ENCODE peak calls at places on chromosomes 6 and 20, in nine cellular contexts. One of them, this sample, is unnamed.

GRCh38 chr6:108497883-108498282 is 62.8 kb upstream of the FOXO3 start:
- DNase-seq in putamen: no peak
- DNase-seq in C1 segment of cervical spinal cord: no peak
- DNase-seq in activated T-helper 1 cell treated with anti-CD3 and anti-CD28 coated beads, Interleukin-12 subunit alpha, Interleukin-12 subunit beta, Interleukin-2, Interleukin-4 antibody, amounts not matched to agents 30 ng/mL and 10 ng/mL and 1 ng/mL, durations not matched to agents 14 hours and 24 hours and 36 hours: no peak
- DNase-seq in fibroblast of lung: peak; percentile 39
- DNase-seq in HS-5: no peak
- DNase-seq in body of pancreas: peak; percentile 31
- DNase-seq in fibroblast of pulmonary artery: peak; percentile 72
- DNase-seq in aorta: no peak
- DNase-seq in this sample: peak; percentile 27

GRCh38 chr6:133546098-133546497 is 304.9 kb downstream of the EYA4 start:
- DNase-seq in putamen: no peak
- DNase-seq in fibroblast of pulmonary artery: no peak
- DNase-seq in C1 segment of cervical spinal cord: no peak
- DNase-seq in HS-5: no peak
- DNase-seq in aorta: no peak
- DNase-seq in fibroblast of lung: peak; percentile 87
- DNase-seq in body of pancreas: no peak
- DNase-seq in activated T-helper 1 cell treated with anti-CD3 and anti-CD28 coated beads, Interleukin-12 subunit alpha, Interleukin-12 subunit beta, Interleukin-2, Interleukin-4 antibody, amounts not matched to agents 30 ng/mL and 10 ng/mL and 1 ng/mL, durations not matched to agents 14 hours and 24 hours and 36 hours: no peak
- DNase-seq in this sample: no peak

GRCh38 chr6:130841128-130841728 is 14.0 kb downstream of the SMLR1 start:
- DNase-seq in fibroblast of lung: no peak
- DNase-seq in putamen: no peak
- DNase-seq in HS-5: no peak
- DNase-seq in fibroblast of pulmonary artery: no peak
- DNase-seq in body of pancreas: no peak
- DNase-seq in activated T-helper 1 cell treated with anti-CD3 and anti-CD28 coated beads, Interleukin-12 subunit alpha, Interleukin-12 subunit beta, Interleukin-2, Interleukin-4 antibody, amounts not matched to agents 30 ng/mL and 10 ng/mL and 1 ng/mL, durations not matched to agents 14 hours and 24 hours and 36 hours: no peak
- DNase-seq in aorta: no peak
- DNase-seq in C1 segment of cervical spinal cord: no peak
- DNase-seq in this sample: no peak

GRCh38 chr20:35304956-35305355 is 12.7 kb upstream of the FAM83C start:
- DNase-seq in HS-5: no peak
- DNase-seq in putamen: no peak
- DNase-seq in C1 segment of cervical spinal cord: no peak
- DNase-seq in activated T-helper 1 cell treated with anti-CD3 and anti-CD28 coated beads, Interleukin-12 subunit alpha, Interleukin-12 subunit beta, Interleukin-2, Interleukin-4 antibody, amounts not matched to agents 30 ng/mL and 10 ng/mL and 1 ng/mL, durations not matched to agents 14 hours and 24 hours and 36 hours: no peak
- DNase-seq in fibroblast of lung: no peak
- DNase-seq in body of pancreas: no peak
- DNase-seq in fibroblast of pulmonary artery: no peak
- DNase-seq in aorta: no peak
- DNase-seq in this sample: no peak

GRCh38 chr6:15823838-15824414 is 161.1 kb upstream of the DTNBP1 start:
- DNase-seq in HS-5: no peak
- DNase-seq in fibroblast of lung: no peak
- DNase-seq in activated T-helper 1 cell treated with anti-CD3 and anti-CD28 coated beads, Interleukin-12 subunit alpha, Interleukin-12 subunit beta, Interleukin-2, Interleukin-4 antibody, amounts not matched to agents 30 ng/mL and 10 ng/mL and 1 ng/mL, durations not matched to agents 14 hours and 24 hours and 36 hours: no peak
- DNase-seq in fibroblast of pulmonary artery: no peak
- DNase-seq in aorta: no peak
- DNase-seq in C1 segment of cervical spinal cord: no peak
- DNase-seq in putamen: no peak
- DNase-seq in body of pancreas: no peak
- DNase-seq in this sample: no peak

GRCh38 chr6:146943673-146944072 is 260.5 kb upstream of the STXBP5 start:
- DNase-seq in C1 segment of cervical spinal cord: no peak
- DNase-seq in activated T-helper 1 cell treated with anti-CD3 and anti-CD28 coated beads, Interleukin-12 subunit alpha, Interleukin-12 subunit beta, Interleukin-2, Interleukin-4 antibody, amounts not matched to agents 30 ng/mL and 10 ng/mL and 1 ng/mL, durations not matched to agents 14 hours and 24 hours and 36 hours: no peak
- DNase-seq in fibroblast of lung: no peak
- DNase-seq in putamen: no peak
- DNase-seq in HS-5: no peak
- DNase-seq in fibroblast of pulmonary artery: no peak
- DNase-seq in body of pancreas: no peak
- DNase-seq in aorta: no peak
- DNase-seq in this sample: no peak

GRCh38 chr6:149013932-149014331 is 267.1 kb downstream of the UST start:
- DNase-seq in fibroblast of pulmonary artery: no peak
- DNase-seq in fibroblast of lung: no peak
- DNase-seq in HS-5: no peak
- DNase-seq in aorta: no peak
- DNase-seq in C1 segment of cervical spinal cord: no peak
- DNase-seq in activated T-helper 1 cell treated with anti-CD3 and anti-CD28 coated beads, Interleukin-12 subunit alpha, Interleukin-12 subunit beta, Interleukin-2, Interleukin-4 antibody, amounts not matched to agents 30 ng/mL and 10 ng/mL and 1 ng/mL, durations not matched to agents 14 hours and 24 hours and 36 hours: no peak
- DNase-seq in body of pancreas: no peak
- DNase-seq in putamen: no peak
- DNase-seq in this sample: no peak

GRCh38 chr6:57040011-57040410 is 6.5 kb upstream of the KIAA1586 start:
- DNase-seq in putamen: no peak
- DNase-seq in fibroblast of lung: no peak
- DNase-seq in fibroblast of pulmonary artery: no peak
- DNase-seq in HS-5: no peak
- DNase-seq in C1 segment of cervical spinal cord: no peak
- DNase-seq in body of pancreas: no peak
- DNase-seq in activated T-helper 1 cell treated with anti-CD3 and anti-CD28 coated beads, Interleukin-12 subunit alpha, Interleukin-12 subunit beta, Interleukin-2, Interleukin-4 antibody, amounts not matched to agents 30 ng/mL and 10 ng/mL and 1 ng/mL, durations not matched to agents 14 hours and 24 hours and 36 hours: no peak
- DNase-seq in aorta: no peak
- DNase-seq in this sample: no peak

GRCh38 chr6:22036267-22036666 is 260.6 kb downstream of the PRL start:
- DNase-seq in fibroblast of pulmonary artery: peak; percentile 33
- DNase-seq in body of pancreas: peak; percentile 76
- DNase-seq in fibroblast of lung: no peak
- DNase-seq in aorta: no peak
- DNase-seq in C1 segment of cervical spinal cord: no peak
- DNase-seq in activated T-helper 1 cell treated with anti-CD3 and anti-CD28 coated beads, Interleukin-12 subunit alpha, Interleukin-12 subunit beta, Interleukin-2, Interleukin-4 antibody, amounts not matched to agents 30 ng/mL and 10 ng/mL and 1 ng/mL, durations not matched to agents 14 hours and 24 hours and 36 hours: no peak
- DNase-seq in putamen: no peak
- DNase-seq in HS-5: no peak
- DNase-seq in this sample: no peak

GRCh38 chr20:10647471-10647870 is 26.3 kb downstream of the JAG1 start:
- DNase-seq in HS-5: no peak
- DNase-seq in fibroblast of lung: no peak
- DNase-seq in activated T-helper 1 cell treated with anti-CD3 and anti-CD28 coated beads, Interleukin-12 subunit alpha, Interleukin-12 subunit beta, Interleukin-2, Interleukin-4 antibody, amounts not matched to agents 30 ng/mL and 10 ng/mL and 1 ng/mL, durations not matched to agents 14 hours and 24 hours and 36 hours: no peak
- DNase-seq in aorta: no peak
- DNase-seq in fibroblast of pulmonary artery: no peak
- DNase-seq in putamen: no peak
- DNase-seq in C1 segment of cervical spinal cord: no peak
- DNase-seq in body of pancreas: no peak
- DNase-seq in this sample: no peak

GRCh38 chr6:85343428-85343827 is 106.5 kb upstream of the NT5E start:
- DNase-seq in putamen: no peak
- DNase-seq in aorta: no peak
- DNase-seq in fibroblast of lung: no peak
- DNase-seq in C1 segment of cervical spinal cord: no peak
- DNase-seq in activated T-helper 1 cell treated with anti-CD3 and anti-CD28 coated beads, Interleukin-12 subunit alpha, Interleukin-12 subunit beta, Interleukin-2, Interleukin-4 antibody, amounts not matched to agents 30 ng/mL and 10 ng/mL and 1 ng/mL, durations not matched to agents 14 hours and 24 hours and 36 hours: no peak
- DNase-seq in HS-5: no peak
- DNase-seq in body of pancreas: no peak
- DNase-seq in fibroblast of pulmonary artery: no peak
- DNase-seq in this sample: no peak

GRCh38 chr20:36540551-36541211 is 638 bp upstream of the MYL9 start:
- DNase-seq in fibroblast of pulmonary artery: peak; percentile 45
- DNase-seq in C1 segment of cervical spinal cord: no peak
- DNase-seq in fibroblast of lung: no peak
- DNase-seq in HS-5: no peak
- DNase-seq in aorta: no peak
- DNase-seq in body of pancreas: no peak
- DNase-seq in putamen: no peak
- DNase-seq in activated T-helper 1 cell treated with anti-CD3 and anti-CD28 coated beads, Interleukin-12 subunit alpha, Interleukin-12 subunit beta, Interleukin-2, Interleukin-4 antibody, amounts not matched to agents 30 ng/mL and 10 ng/mL and 1 ng/mL, durations not matched to agents 14 hours and 24 hours and 36 hours: no peak
- DNase-seq in this sample: no peak

GRCh38 chr6:501891-502601 is 110.5 kb downstream of the IRF4 start:
- DNase-seq in aorta: no peak
- DNase-seq in fibroblast of pulmonary artery: no peak
- DNase-seq in fibroblast of lung: peak; percentile 15
- DNase-seq in activated T-helper 1 cell treated with anti-CD3 and anti-CD28 coated beads, Interleukin-12 subunit alpha, Interleukin-12 subunit beta, Interleukin-2, Interleukin-4 antibody, amounts not matched to agents 30 ng/mL and 10 ng/mL and 1 ng/mL, durations not matched to agents 14 hours and 24 hours and 36 hours: peak; percentile 57
- DNase-seq in putamen: peak; percentile 55
- DNase-seq in C1 segment of cervical spinal cord: no peak
- DNase-seq in HS-5: no peak
- DNase-seq in body of pancreas: no peak
- DNase-seq in this sample: no peak

GRCh38 chr20:41563087-41563486 is 55.1 kb downstream of the CHD6 start:
- DNase-seq in HS-5: no peak
- DNase-seq in putamen: no peak
- DNase-seq in fibroblast of lung: no peak
- DNase-seq in C1 segment of cervical spinal cord: no peak
- DNase-seq in activated T-helper 1 cell treated with anti-CD3 and anti-CD28 coated beads, Interleukin-12 subunit alpha, Interleukin-12 subunit beta, Interleukin-2, Interleukin-4 antibody, amounts not matched to agents 30 ng/mL and 10 ng/mL and 1 ng/mL, durations not matched to agents 14 hours and 24 hours and 36 hours: no peak
- DNase-seq in aorta: no peak
- DNase-seq in body of pancreas: no peak
- DNase-seq in fibroblast of pulmonary artery: no peak
- DNase-seq in this sample: no peak

GRCh38 chr6:134115715-134116074 is 63.3 kb upstream of the SLC2A12 start:
- DNase-seq in putamen: peak; percentile 85
- DNase-seq in fibroblast of pulmonary artery: no peak
- DNase-seq in fibroblast of lung: no peak
- DNase-seq in HS-5: no peak
- DNase-seq in activated T-helper 1 cell treated with anti-CD3 and anti-CD28 coated beads, Interleukin-12 subunit alpha, Interleukin-12 subunit beta, Interleukin-2, Interleukin-4 antibody, amounts not matched to agents 30 ng/mL and 10 ng/mL and 1 ng/mL, durations not matched to agents 14 hours and 24 hours and 36 hours: no peak
- DNase-seq in C1 segment of cervical spinal cord: no peak
- DNase-seq in body of pancreas: no peak
- DNase-seq in aorta: no peak
- DNase-seq in this sample: no peak

GRCh38 chr6:35973670-35974222 is 50.7 kb downstream of the SLC26A8 start:
- DNase-seq in putamen: no peak
- DNase-seq in HS-5: no peak
- DNase-seq in fibroblast of pulmonary artery: no peak
- DNase-seq in fibroblast of lung: no peak
- DNase-seq in aorta: no peak
- DNase-seq in C1 segment of cervical spinal cord: no peak
- DNase-seq in body of pancreas: no peak
- DNase-seq in activated T-helper 1 cell treated with anti-CD3 and anti-CD28 coated beads, Interleukin-12 subunit alpha, Interleukin-12 subunit beta, Interleukin-2, Interleukin-4 antibody, amounts not matched to agents 30 ng/mL and 10 ng/mL and 1 ng/mL, durations not matched to agents 14 hours and 24 hours and 36 hours: peak; percentile 2
- DNase-seq in this sample: peak; percentile 29

GRCh38 chr6:46378161-46378881 is 112.9 kb downstream of the RCAN2 start:
- DNase-seq in aorta: no peak
- DNase-seq in fibroblast of pulmonary artery: no peak
- DNase-seq in C1 segment of cervical spinal cord: no peak
- DNase-seq in activated T-helper 1 cell treated with anti-CD3 and anti-CD28 coated beads, Interleukin-12 subunit alpha, Interleukin-12 subunit beta, Interleukin-2, Interleukin-4 antibody, amounts not matched to agents 30 ng/mL and 10 ng/mL and 1 ng/mL, durations not matched to agents 14 hours and 24 hours and 36 hours: no peak
- DNase-seq in putamen: peak; percentile 34
- DNase-seq in fibroblast of lung: no peak
- DNase-seq in body of pancreas: no peak
- DNase-seq in HS-5: no peak
- DNase-seq in this sample: no peak

GRCh38 chr6:128807577-128807976 is 75.4 kb upstream of the LAMA2 start:
- DNase-seq in body of pancreas: no peak
- DNase-seq in activated T-helper 1 cell treated with anti-CD3 and anti-CD28 coated beads, Interleukin-12 subunit alpha, Interleukin-12 subunit beta, Interleukin-2, Interleukin-4 antibody, amounts not matched to agents 30 ng/mL and 10 ng/mL and 1 ng/mL, durations not matched to agents 14 hours and 24 hours and 36 hours: no peak
- DNase-seq in putamen: peak; percentile 22
- DNase-seq in C1 segment of cervical spinal cord: no peak
- DNase-seq in fibroblast of pulmonary artery: peak; percentile 78
- DNase-seq in HS-5: peak; percentile 18
- DNase-seq in aorta: no peak
- DNase-seq in fibroblast of lung: peak; percentile 76
- DNase-seq in this sample: no peak

GRCh38 chr20:63738687-63739128 is 868 bp upstream of the SLC2A4RG start:
- DNase-seq in C1 segment of cervical spinal cord: no peak
- DNase-seq in HS-5: no peak
- DNase-seq in body of pancreas: peak; percentile 82
- DNase-seq in fibroblast of pulmonary artery: no peak
- DNase-seq in putamen: no peak
- DNase-seq in aorta: peak; percentile 79
- DNase-seq in activated T-helper 1 cell treated with anti-CD3 and anti-CD28 coated beads, Interleukin-12 subunit alpha, Interleukin-12 subunit beta, Interleukin-2, Interleukin-4 antibody, amounts not matched to agents 30 ng/mL and 10 ng/mL and 1 ng/mL, durations not matched to agents 14 hours and 24 hours and 36 hours: no peak
- DNase-seq in fibroblast of lung: peak; percentile 28
- DNase-seq in this sample: peak; percentile 87

GRCh38 chr6:118648866-118649554 is 2.4 kb downstream of the CEP85L start:
- DNase-seq in activated T-helper 1 cell treated with anti-CD3 and anti-CD28 coated beads, Interleukin-12 subunit alpha, Interleukin-12 subunit beta, Interleukin-2, Interleukin-4 antibody, amounts not matched to agents 30 ng/mL and 10 ng/mL and 1 ng/mL, durations not matched to agents 14 hours and 24 hours and 36 hours: no peak
- DNase-seq in fibroblast of pulmonary artery: no peak
- DNase-seq in aorta: no peak
- DNase-seq in putamen: no peak
- DNase-seq in body of pancreas: no peak
- DNase-seq in fibroblast of lung: peak; percentile 60
- DNase-seq in C1 segment of cervical spinal cord: no peak
- DNase-seq in HS-5: no peak
- DNase-seq in this sample: no peak

GRCh38 chr6:116697475-116697874 is 16.5 kb downstream of the KPNA5 start:
- DNase-seq in fibroblast of pulmonary artery: no peak
- DNase-seq in body of pancreas: no peak
- DNase-seq in putamen: no peak
- DNase-seq in aorta: no peak
- DNase-seq in C1 segment of cervical spinal cord: no peak
- DNase-seq in activated T-helper 1 cell treated with anti-CD3 and anti-CD28 coated beads, Interleukin-12 subunit alpha, Interleukin-12 subunit beta, Interleukin-2, Interleukin-4 antibody, amounts not matched to agents 30 ng/mL and 10 ng/mL and 1 ng/mL, durations not matched to agents 14 hours and 24 hours and 36 hours: no peak
- DNase-seq in fibroblast of lung: no peak
- DNase-seq in HS-5: no peak
- DNase-seq in this sample: no peak

GRCh38 chr20:36957875-36958667 is 6.6 kb upstream of the SAMHD1 start:
- DNase-seq in HS-5: no peak
- DNase-seq in fibroblast of pulmonary artery: no peak
- DNase-seq in activated T-helper 1 cell treated with anti-CD3 and anti-CD28 coated beads, Interleukin-12 subunit alpha, Interleukin-12 subunit beta, Interleukin-2, Interleukin-4 antibody, amounts not matched to agents 30 ng/mL and 10 ng/mL and 1 ng/mL, durations not matched to agents 14 hours and 24 hours and 36 hours: no peak
- DNase-seq in body of pancreas: peak; percentile 51
- DNase-seq in putamen: peak; percentile 35
- DNase-seq in C1 segment of cervical spinal cord: no peak
- DNase-seq in fibroblast of lung: no peak
- DNase-seq in aorta: no peak
- DNase-seq in this sample: peak; percentile 39

GRCh38 chr6:107491791-107492674 is 2.1 kb downstream of the SOBP start:
- DNase-seq in C1 segment of cervical spinal cord: no peak
- DNase-seq in activated T-helper 1 cell treated with anti-CD3 and anti-CD28 coated beads, Interleukin-12 subunit alpha, Interleukin-12 subunit beta, Interleukin-2, Interleukin-4 antibody, amounts not matched to agents 30 ng/mL and 10 ng/mL and 1 ng/mL, durations not matched to agents 14 hours and 24 hours and 36 hours: no peak
- DNase-seq in putamen: peak; percentile 75
- DNase-seq in fibroblast of pulmonary artery: peak; percentile 76
- DNase-seq in fibroblast of lung: peak; percentile 78
- DNase-seq in aorta: peak; percentile 48
- DNase-seq in HS-5: no peak
- DNase-seq in body of pancreas: no peak
- DNase-seq in this sample: peak; percentile 27

GRCh38 chr6:139637766-139638165 is 263.3 kb upstream of the CITED2 start:
- DNase-seq in aorta: no peak
- DNase-seq in C1 segment of cervical spinal cord: no peak
- DNase-seq in activated T-helper 1 cell treated with anti-CD3 and anti-CD28 coated beads, Interleukin-12 subunit alpha, Interleukin-12 subunit beta, Interleukin-2, Interleukin-4 antibody, amounts not matched to agents 30 ng/mL and 10 ng/mL and 1 ng/mL, durations not matched to agents 14 hours and 24 hours and 36 hours: no peak
- DNase-seq in fibroblast of lung: no peak
- DNase-seq in HS-5: no peak
- DNase-seq in putamen: no peak
- DNase-seq in fibroblast of pulmonary artery: no peak
- DNase-seq in body of pancreas: no peak
- DNase-seq in this sample: no peak

GRCh38 chr6:99187429-99187828 is 162.0 kb downstream of the FAXC start:
- DNase-seq in C1 segment of cervical spinal cord: no peak
- DNase-seq in aorta: no peak
- DNase-seq in HS-5: no peak
- DNase-seq in fibroblast of pulmonary artery: no peak
- DNase-seq in body of pancreas: no peak
- DNase-seq in fibroblast of lung: no peak
- DNase-seq in activated T-helper 1 cell treated with anti-CD3 and anti-CD28 coated beads, Interleukin-12 subunit alpha, Interleukin-12 subunit beta, Interleukin-2, Interleukin-4 antibody, amounts not matched to agents 30 ng/mL and 10 ng/mL and 1 ng/mL, durations not matched to agents 14 hours and 24 hours and 36 hours: no peak
- DNase-seq in putamen: no peak
- DNase-seq in this sample: no peak

GRCh38 chr6:10300071-10300470 is 114.8 kb downstream of the TFAP2A start:
- DNase-seq in body of pancreas: no peak
- DNase-seq in HS-5: no peak
- DNase-seq in activated T-helper 1 cell treated with anti-CD3 and anti-CD28 coated beads, Interleukin-12 subunit alpha, Interleukin-12 subunit beta, Interleukin-2, Interleukin-4 antibody, amounts not matched to agents 30 ng/mL and 10 ng/mL and 1 ng/mL, durations not matched to agents 14 hours and 24 hours and 36 hours: no peak
- DNase-seq in C1 segment of cervical spinal cord: no peak
- DNase-seq in putamen: no peak
- DNase-seq in fibroblast of lung: no peak
- DNase-seq in aorta: no peak
- DNase-seq in fibroblast of pulmonary artery: no peak
- DNase-seq in this sample: no peak

GRCh38 chr6:118843685-118844390 is 50.1 kb upstream of the ASF1A start:
- DNase-seq in fibroblast of lung: no peak
- DNase-seq in C1 segment of cervical spinal cord: no peak
- DNase-seq in body of pancreas: no peak
- DNase-seq in aorta: no peak
- DNase-seq in putamen: no peak
- DNase-seq in activated T-helper 1 cell treated with anti-CD3 and anti-CD28 coated beads, Interleukin-12 subunit alpha, Interleukin-12 subunit beta, Interleukin-2, Interleukin-4 antibody, amounts not matched to agents 30 ng/mL and 10 ng/mL and 1 ng/mL, durations not matched to agents 14 hours and 24 hours and 36 hours: peak; percentile 11
- DNase-seq in HS-5: no peak
- DNase-seq in fibroblast of pulmonary artery: peak; percentile 27
- DNase-seq in this sample: no peak

GRCh38 chr6:96878101-96878500 is 19.6 kb downstream of the NDUFAF4 start:
- DNase-seq in fibroblast of lung: peak; percentile 76
- DNase-seq in fibroblast of pulmonary artery: no peak
- DNase-seq in body of pancreas: no peak
- DNase-seq in activated T-helper 1 cell treated with anti-CD3 and anti-CD28 coated beads, Interleukin-12 subunit alpha, Interleukin-12 subunit beta, Interleukin-2, Interleukin-4 antibody, amounts not matched to agents 30 ng/mL and 10 ng/mL and 1 ng/mL, durations not matched to agents 14 hours and 24 hours and 36 hours: no peak
- DNase-seq in HS-5: no peak
- DNase-seq in C1 segment of cervical spinal cord: no peak
- DNase-seq in aorta: no peak
- DNase-seq in putamen: no peak
- DNase-seq in this sample: no peak

GRCh38 chr6:14596410-14596809 is 478.8 kb downstream of the CD83 start:
- DNase-seq in putamen: no peak
- DNase-seq in activated T-helper 1 cell treated with anti-CD3 and anti-CD28 coated beads, Interleukin-12 subunit alpha, Interleukin-12 subunit beta, Interleukin-2, Interleukin-4 antibody, amounts not matched to agents 30 ng/mL and 10 ng/mL and 1 ng/mL, durations not matched to agents 14 hours and 24 hours and 36 hours: no peak
- DNase-seq in C1 segment of cervical spinal cord: no peak
- DNase-seq in aorta: peak; percentile 59
- DNase-seq in fibroblast of lung: peak; percentile 63
- DNase-seq in fibroblast of pulmonary artery: peak; percentile 72
- DNase-seq in HS-5: peak; percentile 4
- DNase-seq in body of pancreas: peak; percentile 60
- DNase-seq in this sample: peak; percentile 52

GRCh38 chr20:11919046-11919445 is 1.4 kb downstream of the BTBD3 start:
- DNase-seq in aorta: no peak
- DNase-seq in fibroblast of lung: peak; percentile 61
- DNase-seq in body of pancreas: peak; percentile 70
- DNase-seq in fibroblast of pulmonary artery: peak; percentile 42
- DNase-seq in HS-5: no peak
- DNase-seq in activated T-helper 1 cell treated with anti-CD3 and anti-CD28 coated beads, Interleukin-12 subunit alpha, Interleukin-12 subunit beta, Interleukin-2, Interleukin-4 antibody, amounts not matched to agents 30 ng/mL and 10 ng/mL and 1 ng/mL, durations not matched to agents 14 hours and 24 hours and 36 hours: no peak
- DNase-seq in C1 segment of cervical spinal cord: no peak
- DNase-seq in putamen: peak; percentile 65
- DNase-seq in this sample: no peak

GRCh38 chr20:38725959-38726848 is 1.9 kb downstream of the SLC32A1 start:
- DNase-seq in putamen: no peak
- DNase-seq in fibroblast of pulmonary artery: peak; percentile 39
- DNase-seq in body of pancreas: peak; percentile 44
- DNase-seq in aorta: no peak
- DNase-seq in HS-5: no peak
- DNase-seq in activated T-helper 1 cell treated with anti-CD3 and anti-CD28 coated beads, Interleukin-12 subunit alpha, Interleukin-12 subunit beta, Interleukin-2, Interleukin-4 antibody, amounts not matched to agents 30 ng/mL and 10 ng/mL and 1 ng/mL, durations not matched to agents 14 hours and 24 hours and 36 hours: no peak
- DNase-seq in fibroblast of lung: peak; percentile 34
- DNase-seq in C1 segment of cervical spinal cord: no peak
- DNase-seq in this sample: no peak

This sample was measured in adrenal gland.